ENCODE peak calls at places on chromosome 14, in ten cellular contexts. C is adipocyte; M is prostate gland; X is stimulated activated CD4-positive, alpha-beta T cell treated with anti-CD3 and anti-CD28 coated beads, Interleukin-4, amount 100 ng/mL, for 24 hours; U is hypothalamus; W is substantia nigra; I is AG04449; Q is amniotic stem cell; Y is pons; G is choroid plexus epithelial cell. H is an unnamed sample.

GRCh38 chr14:50957296-50957695 is 13.0 kb upstream of the PYGL start:
- DNase-seq in C (peak; percentile 7), M (no peak), X (no peak), U (no peak), W (no peak), I (no peak), Q (no peak), Y (no peak), G (peak; percentile 82), H (no peak)

GRCh38 chr14:61034416-61035100 is 53.5 kb downstream of the SLC38A6 start:
- DNase-seq in C (peak; percentile 21), M (peak; percentile 6), X (no peak), U (no peak), W (no peak), I (no peak), Q (no peak), Y (no peak), G (peak; percentile 4), H (no peak)

GRCh38 chr14:76767681-76768055 is 6.4 kb downstream of the VASH1 start:
- DNase-seq in C (no peak), M (no peak), X (no peak), U (no peak), W (no peak), I (no peak), Q (no peak), Y (no peak), G (no peak), H (no peak)

GRCh38 chr14:99604766-99605298 is 825 bp upstream of the CCDC85C start:
- DNase-seq in C (peak; percentile 75), M (no peak), X (no peak), U (no peak), W (no peak), I (no peak), Q (no peak), Y (no peak), G (peak; percentile 10), H (peak; percentile 89)

GRCh38 chr14:21382886-21383847 is 652 bp downstream of the SUPT16H start:
- DNase-seq in C (peak; percentile 77), M (peak; percentile 8), X (peak; percentile 60), U (peak; percentile 35), W (no peak), I (no peak), Q (peak; percentile 2), Y (peak; percentile 7), G (peak; percentile 56), H (no peak)

GRCh38 chr14:74569826-74570591 is 42.0 kb downstream of the LTBP2 start:
- DNase-seq in C (peak; percentile 64), M (peak; percentile 84), X (no peak), U (no peak), W (no peak), I (no peak), Q (no peak), Y (no peak), G (peak; percentile 32), H (no peak)

GRCh38 chr14:75163677-75164076 is 12.7 kb downstream of the TMED10 start:
- DNase-seq in C (no peak), M (no peak), X (no peak), U (no peak), W (no peak), I (no peak), Q (no peak), Y (no peak), G (no peak), H (no peak)

GRCh38 chr14:102693006-102693755 is 84.1 kb upstream of the TRAF3 start:
- DNase-seq in C (peak; percentile 18), M (no peak), X (no peak), U (no peak), W (no peak), I (no peak), Q (no peak), Y (no peak), G (no peak), H (no peak)

GRCh38 chr14:29242755-29243340 is 476.3 kb downstream of the FOXG1 start:
- DNase-seq in C (no peak), M (no peak), X (no peak), U (no peak), W (no peak), I (no peak), Q (no peak), Y (no peak), G (peak; percentile 73), H (peak; percentile 61)

GRCh38 chr14:69090187-69090789 is 62.6 kb downstream of the DCAF5 start:
- DNase-seq in C (peak; percentile 67), M (peak; percentile 51), X (peak; percentile 27), U (no peak), W (no peak), I (no peak), Q (no peak), Y (no peak), G (peak; percentile 68), H (no peak)

GRCh38 chr14:100762089-100762515 is 35.4 kb downstream of the DLK1 start:
- DNase-seq in C (peak; percentile 27), M (no peak), X (no peak), U (no peak), W (no peak), I (no peak), Q (no peak), Y (no peak), G (peak; percentile 71), H (no peak)

H was measured in retina.